ENCODE peak calls at places on chromosomes 7 and 10, in seven cellular contexts. T is stomach; C is CD4-positive, alpha-beta T cell; Q is pancreas; A is GM03348; W is spleen; F is NCI-H526. K is an unnamed sample.

GRCh38 chr7:41885078-41885477 is 182.2 kb upstream of the INHBA start:
- DNase-seq in C (no peak), Q (no peak), T (no peak), W (no peak), A (peak), F (no peak), K (peak)

GRCh38 chr10:70629338-70629737 is 26.8 kb upstream of the PRF1 start:
- DNase-seq in F (no peak), Q (no peak), T (no peak), A (no peak), W (no peak), C (no peak), K (no peak)

GRCh38 chr7:28169166-28169713 is 11.4 kb downstream of the JAZF1 start:
- DNase-seq in T (no peak), Q (no peak), C (no peak), F (no peak), W (no peak), A (no peak), K (no peak)

GRCh38 chr7:927031-927671 is 27.3 kb downstream of the ADAP1 start:
- DNase-seq in T (peak), W (peak), A (no peak), C (no peak), Q (peak), F (no peak), K (no peak)

GRCh38 chr10:133335238-133336122 is 1.2 kb downstream of the CALY start:
- DNase-seq in A (peak), Q (no peak), W (peak), F (no peak), T (peak), C (peak), K (peak)

GRCh38 chr7:110514973-110515372 is 576.0 kb upstream of the LRRN3 start:
- DNase-seq in Q (no peak), C (no peak), A (no peak), F (no peak), T (no peak), W (no peak), K (no peak)

GRCh38 chr10:12332572-12333381 is 16.6 kb upstream of the CAMK1D start:
- DNase-seq in Q (no peak), W (no peak), T (no peak), C (no peak), A (no peak), F (no peak), K (peak)

GRCh38 chr7:13282377-13282980 is 595.0 kb downstream of the ARL4A start:
- DNase-seq in W (no peak), T (no peak), A (peak), Q (no peak), F (no peak), C (no peak), K (peak)

GRCh38 chr10:62858364-62858763 is 42.2 kb upstream of the EGR2 start:
- DNase-seq in A (peak), W (no peak), Q (peak), T (no peak), F (no peak), C (no peak), K (no peak)

GRCh38 chr10:132652936-132653590 is 115.5 kb downstream of the INPP5A start:
- DNase-seq in W (peak), F (no peak), C (no peak), T (no peak), A (no peak), Q (no peak), K (no peak)

GRCh38 chr7:2560175-2560695 is 1.5 kb downstream of the IQCE start:
- DNase-seq in W (peak), Q (no peak), C (no peak), A (peak), F (no peak), T (no peak), K (peak)

GRCh38 chr7:65554-65953 is 126.8 kb upstream of the FAM20C start:
- DNase-seq in C (no peak), T (no peak), W (no peak), A (no peak), Q (no peak), F (no peak), K (no peak)

GRCh38 chr10:100330128-100330527 is at the start of gene PKD2L1:
- DNase-seq in T (no peak), Q (no peak), W (no peak), A (no peak), C (no peak), F (no peak), K (no peak)

GRCh38 chr10:112517381-112517976 is 70.5 kb downstream of the VTI1A start:
- DNase-seq in T (no peak), Q (no peak), C (no peak), W (no peak), A (no peak), F (no peak), K (no peak)

GRCh38 chr7:41051525-41051924 is 651.4 kb downstream of the INHBA start:
- DNase-seq in W (no peak), F (no peak), A (peak), Q (no peak), T (no peak), C (no peak), K (no peak)

GRCh38 chr10:95413608-95414007 is 122.8 kb upstream of the PDLIM1 start:
- DNase-seq in A (no peak), W (no peak), C (no peak), Q (no peak), T (no peak), F (no peak), K (no peak)

GRCh38 chr7:47816647-47817046 is 131.6 kb downstream of the PKD1L1 start:
- DNase-seq in F (no peak), C (no peak), T (no peak), W (no peak), Q (no peak), A (peak), K (no peak)

GRCh38 chr7:108360058-108360800 is 96.0 kb downstream of the NRCAM start:
- DNase-seq in A (no peak), C (no peak), Q (no peak), T (no peak), W (no peak), F (no peak), K (no peak)

GRCh38 chr7:157588271-157588589 is 251.4 kb downstream of the DNAJB6 start:
- DNase-seq in A (no peak), T (no peak), Q (no peak), C (no peak), F (peak), W (peak), K (no peak)

GRCh38 chr7:94510582-94511456 is 1.2 kb downstream of the CASD1 start:
- DNase-seq in T (peak), F (peak), W (no peak), Q (peak), C (peak), A (peak), K (peak)

GRCh38 chr10:15068802-15069201 is 19.8 kb downstream of the ACBD7 start:
- DNase-seq in Q (no peak), F (no peak), T (no peak), C (no peak), W (no peak), A (peak), K (peak)

GRCh38 chr7:33107136-33108066 is 1.8 kb downstream of the RP9 start:
- DNase-seq in T (peak), C (peak), F (peak), A (peak), Q (peak), W (no peak), K (peak)

GRCh38 chr10:78706986-78707500 is 361.7 kb upstream of the ZMIZ1 start:
- DNase-seq in W (no peak), C (no peak), Q (no peak), F (no peak), T (no peak), A (no peak), K (no peak)

GRCh38 chr10:101766306-101766705 is 9.6 kb downstream of the FGF8 start:
- DNase-seq in A (no peak), F (no peak), T (no peak), C (no peak), W (peak), Q (no peak), K (no peak)

GRCh38 chr10:4812041-4812440 is 14.0 kb upstream of the AKR1E2 start:
- DNase-seq in C (no peak), A (peak), W (no peak), T (no peak), F (no peak), Q (no peak), K (no peak)

GRCh38 chr7:78437118-78437517 is 638.5 kb downstream of the PHTF2 start:
- DNase-seq in T (no peak), Q (no peak), W (no peak), F (no peak), A (peak), C (no peak), K (peak)

GRCh38 chr10:104127411-104127810 is 5.4 kb downstream of the SFR1 start:
- DNase-seq in Q (no peak), T (no peak), F (peak), A (no peak), C (no peak), W (no peak), K (no peak)

GRCh38 chr7:1123721-1124120 is 35.8 kb downstream of the GPER1 start:
- DNase-seq in C (no peak), A (peak), F (peak), T (peak), Q (peak), W (no peak), K (peak)

GRCh38 chr10:75048669-75049098 is 62.8 kb upstream of the SAMD8 start:
- DNase-seq in C (no peak), Q (no peak), T (no peak), W (peak), F (no peak), A (peak), K (peak)

K was measured in adipocyte.